ENCODE peak calls at places on chromosomes 11 and 22, in eight cellular contexts. Y is astrocyte, K is neuronal stem cell, N is astrocyte of the spinal cord, P is AG09309, X is body of pancreas, I is heart left ventricle, U is GM23248. W is an unnamed sample.

GRCh38 chr11:132858203-132858602 is 674.1 kb downstream of the OPCML start:
- DNase-seq in Y (peak; percentile 28), K (no peak), N (peak; percentile 39), P (no peak), X (no peak), I (no peak), U (peak; percentile 65), W (no peak)

GRCh38 chr22:35330258-35330861 is 30.7 kb downstream of the TOM1 start:
- DNase-seq in Y (peak; percentile 39), K (no peak), N (peak; percentile 62), P (no peak), X (no peak), I (peak; percentile 85), U (peak; percentile 92), W (no peak)

GRCh38 chr11:30583505-30584280 is 2.5 kb downstream of the MPPED2 start:
- DNase-seq in Y (no peak), K (no peak), N (no peak), P (no peak), X (peak; percentile 13), I (peak; percentile 19), U (peak; percentile 12), W (no peak)

GRCh38 chr11:31804439-31805036 is 6.6 kb downstream of the PAX6 start:
- DNase-seq in Y (peak; percentile 45), K (no peak), N (no peak), P (no peak), X (no peak), I (peak; percentile 14), U (no peak), W (no peak)

GRCh38 chr11:67271548-67272284 is 5.4 kb downstream of the GRK2 start:
- DNase-seq in Y (no peak), K (no peak), N (no peak), P (no peak), X (no peak), I (peak; percentile 22), U (no peak), W (no peak)

GRCh38 chr22:22547692-22548348 is 11.2 kb downstream of the PRAME start:
- DNase-seq in Y (no peak), K (no peak), N (no peak), P (no peak), X (no peak), I (no peak), U (no peak), W (no peak)

GRCh38 chr11:43410394-43410793 is 51.7 kb downstream of the TTC17 start:
- DNase-seq in Y (no peak), K (no peak), N (no peak), P (no peak), X (no peak), I (no peak), U (no peak), W (no peak)

GRCh38 chr11:132595711-132596111 is 936.6 kb downstream of the OPCML start:
- DNase-seq in Y (peak; percentile 73), K (no peak), N (peak; percentile 21), P (no peak), X (no peak), I (no peak), U (no peak), W (no peak)

GRCh38 chr22:29979645-29980303 is 96.8 kb downstream of the MTMR3 start:
- DNase-seq in Y (peak; percentile 39), K (no peak), N (no peak), P (no peak), X (no peak), I (no peak), U (peak; percentile 57), W (no peak)

GRCh38 chr11:96219981-96220623 is 122.9 kb downstream of the MAML2 start:
- DNase-seq in Y (no peak), K (no peak), N (no peak), P (no peak), X (no peak), I (no peak), U (peak; percentile 88), W (no peak)

GRCh38 chr11:114073506-114074381 is 14.2 kb downstream of the ZBTB16 start:
- DNase-seq in Y (no peak), K (no peak), N (no peak), P (no peak), X (no peak), I (no peak), U (no peak), W (no peak)

GRCh38 chr11:71103266-71103665 is 149.1 kb downstream of the SHANK2 start:
- DNase-seq in Y (no peak), K (no peak), N (no peak), P (no peak), X (peak; percentile 42), I (no peak), U (no peak), W (no peak)

GRCh38 chr11:124865181-124865901 is at the start of gene ROBO3:
- DNase-seq in Y (no peak), K (no peak), N (peak; percentile 17), P (no peak), X (no peak), I (no peak), U (no peak), W (no peak)
- H3K4me3 ChIP-seq in Y (peak within 1 kb of the TSS; percentile 22), K (no peak within 1 kb of the TSS), N (peak within 1 kb of the TSS; percentile 22), P (peak within 1 kb of the TSS; percentile 22), X (no peak within 1 kb of the TSS), I (peak within 1 kb of the TSS; percentile 45), U (peak within 1 kb of the TSS; percentile 53), W (peak within 1 kb of the TSS; percentile 43)

DNA sequence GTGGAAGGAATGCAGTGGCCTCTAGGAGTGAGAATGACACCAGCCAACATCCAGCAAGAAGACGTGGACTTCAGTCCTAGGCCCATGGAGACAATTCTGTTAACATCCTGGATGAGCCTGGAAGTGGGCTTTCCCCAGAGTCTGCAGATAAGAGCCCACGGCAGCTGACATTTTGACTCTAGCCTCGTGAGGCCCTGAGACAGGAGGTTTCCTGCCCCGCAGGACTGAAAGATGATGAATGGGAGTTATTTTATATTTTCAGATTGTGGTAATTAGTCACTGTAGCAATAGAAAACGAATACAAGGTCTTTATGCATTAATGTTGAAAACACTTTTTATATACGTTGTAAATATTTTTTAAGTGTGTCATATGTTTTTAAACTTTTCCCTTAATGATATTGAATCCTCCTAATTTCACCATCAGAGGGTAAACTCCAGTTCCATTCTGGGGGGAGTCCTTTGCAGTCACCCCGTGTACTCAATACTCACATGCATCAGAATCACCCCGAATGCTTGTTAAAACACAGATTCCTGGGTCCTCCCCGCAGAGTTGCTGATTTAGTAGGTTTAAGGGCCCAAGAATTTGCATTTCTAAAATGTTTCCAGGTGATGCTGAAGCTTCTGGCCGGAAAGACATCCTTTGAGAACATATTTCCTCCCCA is 545 bp upstream of the TPCN2 start:
- DNase-seq in Y (no peak), K (no peak), N (peak; percentile 9), P (no peak), X (no peak), I (no peak), U (no peak), W (no peak)
- H3K4me3 ChIP-seq in Y (peak overlapping the region; percentile 72), K (no peak overlapping the region), N (peak overlapping the region; percentile 76), P (peak overlapping the region; percentile 72), X (no peak overlapping the region), I (peak overlapping the region; percentile 82), U (peak overlapping the region; percentile 84), W (peak overlapping the region; percentile 86)

GRCh38 chr11:15744693-15745092 is 611.7 kb downstream of the SOX6 start:
- DNase-seq in Y (no peak), K (no peak), N (no peak), P (no peak), X (no peak), I (no peak), U (no peak), W (no peak)

GRCh38 chr11:15745266-15745665 is 611.1 kb downstream of the SOX6 start:
- DNase-seq in Y (no peak), K (no peak), N (peak; percentile 11), P (no peak), X (no peak), I (no peak), U (no peak), W (no peak)

GRCh38 chr11:15748107-15748506 is 608.2 kb downstream of the SOX6 start:
- DNase-seq in Y (no peak), K (no peak), N (no peak), P (no peak), X (no peak), I (no peak), U (no peak), W (no peak)

GRCh38 chr11:15748673-15749190 is 607.6 kb downstream of the SOX6 start:
- DNase-seq in Y (no peak), K (no peak), N (no peak), P (no peak), X (no peak), I (no peak), U (no peak), W (no peak)

DNA sequence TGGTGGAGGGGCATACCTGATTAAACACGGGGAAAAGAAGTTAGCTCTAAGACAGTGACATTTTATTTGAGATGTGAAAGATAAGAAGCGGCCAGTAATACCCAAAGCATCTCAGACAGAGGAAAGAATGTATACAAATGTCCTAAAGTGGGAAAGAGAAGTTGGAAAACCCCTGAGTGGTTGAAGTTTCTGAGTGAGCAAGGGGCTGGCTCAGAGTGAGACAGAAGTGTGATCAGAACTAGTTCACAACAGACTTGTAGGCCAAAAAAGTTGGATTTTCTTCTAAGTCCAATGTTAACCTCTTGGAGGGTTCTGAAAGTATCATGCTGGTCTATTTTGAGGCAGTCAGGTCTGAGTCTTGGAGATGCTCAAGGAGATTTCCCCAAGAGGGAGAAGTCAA is 608.7 kb downstream of the SOX6 start:
- DNase-seq in Y (peak; percentile 9), K (no peak), N (no peak), P (no peak), X (no peak), I (no peak), U (no peak), W (no peak)
- H3K4me3 ChIP-seq in Y (no peak overlapping the region), K (no peak overlapping the region), N (no peak overlapping the region), P (no peak overlapping the region), X (no peak overlapping the region), I (no peak overlapping the region), U (no peak overlapping the region), W (no peak overlapping the region)

GRCh38 chr11:13208921-13209320 is 68.7 kb upstream of the BMAL1 start:
- DNase-seq in Y (peak; percentile 33), K (no peak), N (no peak), P (no peak), X (no peak), I (no peak), U (peak; percentile 10), W (no peak)

GRCh38 chr11:13206086-13206640 is 71.4 kb upstream of the BMAL1 start:
- DNase-seq in Y (no peak), K (no peak), N (no peak), P (no peak), X (no peak), I (no peak), U (no peak), W (no peak)

GRCh38 chr11:13205446-13205845 is 72.1 kb upstream of the BMAL1 start:
- DNase-seq in Y (no peak), K (no peak), N (no peak), P (no peak), X (no peak), I (no peak), U (no peak), W (no peak)

GRCh38 chr11:13207665-13208594 is 69.7 kb upstream of the BMAL1 start:
- DNase-seq in Y (peak; percentile 87), K (no peak), N (peak; percentile 87), P (peak; percentile 73), X (no peak), I (no peak), U (peak; percentile 93), W (no peak)

GRCh38 chr11:13207270-13207664 is 70.3 kb upstream of the BMAL1 start:
- DNase-seq in Y (no peak), K (no peak), N (no peak), P (no peak), X (no peak), I (no peak), U (no peak), W (no peak)
- H3K4me3 ChIP-seq in Y (no peak overlapping the region), K (no peak overlapping the region), N (no peak overlapping the region), P (no peak overlapping the region), X (no peak overlapping the region), I (peak overlapping the region; percentile 51), U (no peak overlapping the region), W (no peak overlapping the region)

GRCh38 chr11:128496249-128496648 is 91.1 kb downstream of the ETS1 start:
- DNase-seq in Y (no peak), K (no peak), N (no peak), P (no peak), X (no peak), I (no peak), U (no peak), W (no peak)
- H3K4me3 ChIP-seq in Y (peak overlapping the region; percentile 15), K (no peak overlapping the region), N (no peak overlapping the region), P (no peak overlapping the region), X (no peak overlapping the region), I (peak overlapping the region; percentile 37), U (peak overlapping the region; percentile 58), W (peak overlapping the region; percentile 2)